ENCODE peak calls at places on chromosomes 3 and 15, in seven cellular contexts. C, P, Z, V, G, D and J are unnamed samples.
A peak's percentile ranks its signal among the peaks of the same experiment; 100 is the strongest.

GRCh38 chr3:168794427-168794826 is 698.7 kb upstream of the GOLIM4 start:
- DNase-seq in C (no peak), P (no peak), Z (no peak), V (no peak), G (no peak), D (no peak), J (no peak)

GRCh38 chr15:60766391-60767128 is 287.6 kb upstream of the ICE2 start:
- DNase-seq in C (no peak), P (no peak), Z (no peak), V (no peak), G (no peak), D (no peak), J (no peak)

GRCh38 chr3:182244222-182244971 is 532.7 kb downstream of the SOX2 start:
- DNase-seq in C (no peak), P (no peak), Z (no peak), V (no peak), G (no peak), D (no peak), J (no peak)

GRCh38 chr3:157360044-157360443 is 76.6 kb upstream of the PTX3 start:
- DNase-seq in C (no peak), P (no peak), Z (no peak), V (peak; percentile 89), G (peak; percentile 49), D (peak; percentile 79), J (no peak)

GRCh38 chr3:50237133-50237651 is 1.2 kb downstream of the GNAI2 start:
- DNase-seq in C (no peak), P (no peak), Z (no peak), V (no peak), G (no peak), D (no peak), J (no peak)

GRCh38 chr3:133491481-133492059 is 81.9 kb upstream of the CDV3 start:
- DNase-seq in C (no peak), P (no peak), Z (no peak), V (no peak), G (no peak), D (no peak), J (no peak)

GRCh38 chr15:44584162-44584749 is 47.3 kb downstream of the EIF3J start:
- DNase-seq in C (peak; percentile 6), P (peak; percentile 37), Z (no peak), V (peak; percentile 49), G (peak; percentile 56), D (no peak), J (no peak)

GRCh38 chr3:25453521-25454410 is 25.7 kb downstream of the RARB start:
- DNase-seq in C (no peak), P (no peak), Z (no peak), V (no peak), G (no peak), D (peak; percentile 41), J (no peak)

GRCh38 chr15:68991723-68992122 is 22.8 kb upstream of the NOX5 start:
- DNase-seq in C (peak; percentile 87), P (no peak), Z (no peak), V (no peak), G (no peak), D (no peak), J (peak; percentile 96)